ENCODE peak calls at places on chromosome 1, in five cellular contexts. R, K, G, P and E are unnamed samples.
A peak's percentile ranks its signal among the peaks of the same experiment; 100 is the strongest.

GRCh38 chr1:162756523-162756922 is 34.0 kb upstream of the HSD17B7 start:
- DNase-seq in P (no peak), R (no peak), G (no peak), K (no peak), E (no peak)

GRCh38 chr1:173297798-173298391 is 90.8 kb upstream of the TNFSF4 start:
- DNase-seq in K (no peak), R (no peak), P (no peak), G (no peak), E (no peak)

GRCh38 chr1:108532730-108533129 is 27.2 kb upstream of the EEIG2 start:
- DNase-seq in G (no peak), P (no peak), K (no peak), R (no peak), E (no peak)

GRCh38 chr1:175338447-175339135 is 146.0 kb upstream of the KIAA0040 start:
- DNase-seq in K (peak; percentile 72), R (no peak), G (peak; percentile 68), P (peak; percentile 21), E (peak; percentile 46)

GRCh38 chr1:92515796-92516201 is 29.1 kb upstream of the GFI1 start:
- DNase-seq in G (no peak), P (no peak), R (no peak), K (no peak), E (peak; percentile 86)

GRCh38 chr1:56255516-56256181 is 323.7 kb downstream of the PLPP3 start:
- DNase-seq in R (peak; percentile 74), G (peak; percentile 71), P (no peak), K (no peak), E (no peak)

GRCh38 chr1:40477680-40478057 is 579 bp downstream of the ZFP69 start:
- DNase-seq in G (peak; percentile 47), R (no peak), P (peak; percentile 24), K (peak; percentile 25), E (peak; percentile 67)

GRCh38 chr1:221510793-221511503 is 230.9 kb downstream of the DUSP10 start:
- DNase-seq in P (no peak), G (no peak), R (no peak), K (no peak), E (no peak)

GRCh38 chr1:218996362-218996761 is 177.3 kb upstream of the LYPLAL1 start:
- DNase-seq in K (no peak), P (no peak), R (no peak), G (no peak), E (no peak)

GRCh38 chr1:114510235-114511047 is 562 bp downstream of the TRIM33 start:
- DNase-seq in P (peak; percentile 51), R (peak; percentile 68), G (peak; percentile 67), K (peak; percentile 85), E (peak; percentile 57)

GRCh38 chr1:207323425-207323976 is 2.0 kb downstream of the CD55 start:
- DNase-seq in P (no peak), G (no peak), K (no peak), R (no peak), E (no peak)

GRCh38 chr1:207328908-207329307 is 7.4 kb downstream of the CD55 start:
- DNase-seq in P (no peak), K (no peak), R (no peak), G (no peak), E (no peak)

GRCh38 chr1:207327994-207328393 is 6.5 kb downstream of the CD55 start:
- DNase-seq in R (no peak), G (no peak), K (no peak), P (no peak), E (peak; percentile 18)

GRCh38 chr1:207333620-207334019 is 12.1 kb downstream of the CD55 start:
- DNase-seq in P (no peak), R (no peak), K (no peak), G (no peak), E (no peak)

GRCh38 chr1:207329469-207329868 is 8.0 kb downstream of the CD55 start:
- DNase-seq in G (no peak), R (no peak), K (no peak), P (no peak), E (no peak)
- TF ChIP-seq POLR2A in G (no peak), R (no peak), K (peak; percentile 40), P (no peak), E (no peak)

DNA sequence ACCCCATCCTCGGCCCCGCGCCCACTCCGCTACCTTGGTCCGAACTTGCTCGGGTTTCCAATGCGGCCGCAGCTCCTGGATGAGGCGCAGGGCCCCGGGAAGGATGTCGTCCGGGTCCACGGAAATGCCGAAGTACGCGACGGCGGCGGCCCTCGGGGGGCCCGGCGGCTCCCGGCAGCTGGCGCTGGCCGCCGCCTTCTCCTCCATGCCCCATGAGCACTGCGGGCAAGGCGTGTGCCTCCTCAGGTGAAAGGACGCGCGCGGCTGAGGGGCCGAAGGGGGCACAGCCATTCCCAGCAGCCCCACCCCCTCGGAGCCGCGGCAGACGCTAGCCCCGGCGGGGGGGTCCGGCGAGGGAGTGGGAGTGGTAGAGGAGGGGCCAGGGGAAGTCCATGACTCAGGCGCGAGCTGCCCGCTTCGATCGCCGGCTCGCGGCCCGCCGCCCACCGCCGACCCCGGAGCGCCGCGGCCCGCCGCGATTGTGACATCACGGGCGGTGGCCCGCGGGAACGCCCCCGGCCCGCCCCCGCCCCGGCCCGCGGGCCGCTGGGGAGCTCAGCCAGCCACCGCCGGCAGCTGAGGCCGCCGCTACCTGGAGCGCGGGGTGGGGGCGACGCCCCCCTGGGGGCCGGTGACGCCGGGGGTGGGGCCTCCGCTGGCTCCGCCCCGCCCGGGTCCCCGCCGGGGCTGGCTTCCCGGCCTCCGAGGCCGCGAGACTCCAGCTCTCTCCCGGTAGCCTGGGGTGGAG is at the start of gene ETNK2:
- DNase-seq in R (peak; percentile 73), K (peak; percentile 99), P (peak; percentile 65), G (peak; percentile 74), E (peak; percentile 46)
- TF ChIP-seq POLR2A in R (no peak), K (no peak), P (no peak), G (no peak), E (no peak)

GRCh38 chr1:28735961-28736449 is 735 bp upstream of the YTHDF2 start:
- DNase-seq in R (no peak), K (no peak), P (peak; percentile 29), G (no peak), E (peak; percentile 24)
- TF ChIP-seq POLR2A in R (no peak), K (peak; percentile 15), P (no peak), G (no peak), E (no peak)

GRCh38 chr1:153967109-153967999 is at the start of gene CREB3L4:
- DNase-seq in P (peak; percentile 84), R (peak; percentile 92), K (peak; percentile 86), G (peak; percentile 97), E (peak; percentile 99)
- TF ChIP-seq POLR2A in P (peak; percentile 78), R (no peak), K (peak; percentile 91), G (peak; percentile 5), E (peak; percentile 64)